ENCODE peak calls at places on chromosomes 7 and 10, in seven cellular contexts. One of them, this sample, is unnamed.

GRCh38 chr10:90968448-90969086 is 47.7 kb upstream of the ANKRD1 start:
- DNase-seq in neuronal stem cell: no peak
- DNase-seq in mesenchymal stem cell: peak
- DNase-seq in H9: no peak
- DNase-seq in IMR-90: peak
- DNase-seq in mesendoderm: no peak
- DNase-seq in trophoblast cell: peak
- DNase-seq in this sample: no peak

GRCh38 chr10:83959330-83959729 is 180.0 kb upstream of the GHITM start:
- DNase-seq in neuronal stem cell: no peak
- DNase-seq in mesenchymal stem cell: no peak
- DNase-seq in H9: no peak
- DNase-seq in IMR-90: no peak
- DNase-seq in mesendoderm: peak
- DNase-seq in trophoblast cell: no peak
- DNase-seq in this sample: no peak

GRCh38 chr7:137879357-137880158 is 32.8 kb upstream of the DGKI start:
- DNase-seq in neuronal stem cell: no peak
- DNase-seq in mesenchymal stem cell: no peak
- DNase-seq in H9: peak
- DNase-seq in IMR-90: peak
- DNase-seq in mesendoderm: peak
- DNase-seq in trophoblast cell: no peak
- DNase-seq in this sample: peak

GRCh38 chr7:36683695-36684357 is 40.5 kb downstream of the AOAH start:
- DNase-seq in neuronal stem cell: no peak
- DNase-seq in mesenchymal stem cell: no peak
- DNase-seq in H9: no peak
- DNase-seq in IMR-90: no peak
- DNase-seq in mesendoderm: no peak
- DNase-seq in trophoblast cell: peak
- DNase-seq in this sample: no peak

GRCh38 chr10:13585943-13586342 is 822 bp upstream of the PRPF18 start:
- DNase-seq in neuronal stem cell: no peak
- DNase-seq in mesenchymal stem cell: no peak
- DNase-seq in H9: no peak
- DNase-seq in IMR-90: no peak
- DNase-seq in mesendoderm: no peak
- DNase-seq in trophoblast cell: no peak
- DNase-seq in this sample: no peak

GRCh38 chr10:45001382-45002148 is 842 bp downstream of the ZNF22 start:
- DNase-seq in neuronal stem cell: no peak
- DNase-seq in mesenchymal stem cell: peak
- DNase-seq in H9: peak
- DNase-seq in IMR-90: peak
- DNase-seq in mesendoderm: peak
- DNase-seq in trophoblast cell: peak
- DNase-seq in this sample: no peak

GRCh38 chr10:69961168-69961863 is 91.3 kb upstream of the MACROH2A2 start:
- DNase-seq in neuronal stem cell: no peak
- DNase-seq in mesenchymal stem cell: peak
- DNase-seq in H9: peak
- DNase-seq in IMR-90: no peak
- DNase-seq in mesendoderm: peak
- DNase-seq in trophoblast cell: peak
- DNase-seq in this sample: no peak

GRCh38 chr7:1700536-1701333 is 30.7 kb downstream of the ELFN1 start:
- DNase-seq in neuronal stem cell: no peak
- DNase-seq in mesenchymal stem cell: no peak
- DNase-seq in H9: peak
- DNase-seq in IMR-90: no peak
- DNase-seq in mesendoderm: no peak
- DNase-seq in trophoblast cell: no peak
- DNase-seq in this sample: no peak

GRCh38 chr10:33703897-33704825 is 369.7 kb upstream of the NRP1 start:
- DNase-seq in neuronal stem cell: no peak
- DNase-seq in mesenchymal stem cell: no peak
- DNase-seq in H9: no peak
- DNase-seq in IMR-90: peak
- DNase-seq in mesendoderm: no peak
- DNase-seq in trophoblast cell: peak
- DNase-seq in this sample: no peak

GRCh38 chr7:139915864-139916716 is 87.0 kb downstream of the TBXAS1 start:
- DNase-seq in neuronal stem cell: no peak
- DNase-seq in mesenchymal stem cell: peak
- DNase-seq in H9: no peak
- DNase-seq in IMR-90: peak
- DNase-seq in mesendoderm: peak
- DNase-seq in trophoblast cell: peak
- DNase-seq in this sample: no peak

GRCh38 chr7:139915301-139915863 is 86.3 kb downstream of the TBXAS1 start:
- DNase-seq in neuronal stem cell: no peak
- DNase-seq in mesenchymal stem cell: no peak
- DNase-seq in H9: no peak
- DNase-seq in IMR-90: peak
- DNase-seq in mesendoderm: no peak
- DNase-seq in trophoblast cell: no peak
- DNase-seq in this sample: no peak

GRCh38 chr7:139918488-139918887 is 89.4 kb downstream of the TBXAS1 start:
- DNase-seq in neuronal stem cell: no peak
- DNase-seq in mesenchymal stem cell: peak
- DNase-seq in H9: no peak
- DNase-seq in IMR-90: no peak
- DNase-seq in mesendoderm: peak
- DNase-seq in trophoblast cell: no peak
- DNase-seq in this sample: no peak

GRCh38 chr7:139914861-139915300 is 85.8 kb downstream of the TBXAS1 start:
- DNase-seq in neuronal stem cell: no peak
- DNase-seq in mesenchymal stem cell: peak
- DNase-seq in H9: no peak
- DNase-seq in IMR-90: peak
- DNase-seq in mesendoderm: no peak
- DNase-seq in trophoblast cell: no peak
- DNase-seq in this sample: no peak

DNA sequence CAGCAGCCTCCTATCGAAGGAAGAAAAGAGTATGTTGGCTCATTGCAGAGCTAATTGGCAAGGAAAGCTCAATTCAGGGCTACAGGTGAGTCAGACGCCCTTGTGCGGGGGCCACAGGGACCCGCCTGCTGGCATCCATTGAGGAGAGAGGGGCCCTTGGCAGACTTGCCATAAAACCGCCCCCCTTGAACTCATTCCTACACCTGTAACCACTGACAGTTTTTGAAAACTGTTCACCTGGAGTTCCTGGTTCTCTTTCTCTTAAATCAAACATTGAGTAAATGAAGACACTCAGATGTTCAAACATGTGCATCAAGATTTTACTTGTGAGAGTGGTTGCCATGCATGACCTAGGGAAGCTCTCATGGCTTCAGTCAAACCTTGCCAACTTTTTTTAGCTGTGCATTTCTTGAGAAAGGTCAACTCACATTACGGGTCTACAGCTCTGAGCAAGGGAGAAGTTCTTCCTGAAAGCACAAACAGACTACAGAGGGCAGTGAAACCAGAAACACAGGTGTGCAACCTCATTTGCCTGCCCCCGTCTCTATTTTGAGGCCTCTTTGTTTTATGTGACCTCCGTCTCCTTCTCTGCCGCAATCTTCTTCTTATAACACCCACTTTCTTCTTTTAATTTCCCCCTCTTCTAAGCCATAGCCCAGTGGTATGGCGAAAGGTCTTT is 87.8 kb downstream of the TBXAS1 start:
- DNase-seq in neuronal stem cell: no peak
- DNase-seq in mesenchymal stem cell: no peak
- DNase-seq in H9: no peak
- DNase-seq in IMR-90: no peak
- DNase-seq in mesendoderm: no peak
- DNase-seq in trophoblast cell: no peak
- DNase-seq in this sample: no peak
- H3K9ac ChIP-seq in neuronal stem cell: no peak
- H3K9ac ChIP-seq in mesenchymal stem cell: no peak
- H3K9ac ChIP-seq in H9: no peak
- H3K9ac ChIP-seq in IMR-90: no peak
- H3K9ac ChIP-seq in mesendoderm: no peak
- H3K9ac ChIP-seq in trophoblast cell: no peak
- H3K9ac ChIP-seq in this sample: no peak

GRCh38 chr10:6493521-6494451 is 86.3 kb downstream of the PRKCQ start:
- DNase-seq in neuronal stem cell: no peak
- DNase-seq in mesenchymal stem cell: no peak
- DNase-seq in H9: no peak
- DNase-seq in IMR-90: peak
- DNase-seq in mesendoderm: peak
- DNase-seq in trophoblast cell: no peak
- DNase-seq in this sample: no peak

GRCh38 chr10:6487919-6488318 is 92.2 kb downstream of the PRKCQ start:
- DNase-seq in neuronal stem cell: no peak
- DNase-seq in mesenchymal stem cell: no peak
- DNase-seq in H9: no peak
- DNase-seq in IMR-90: no peak
- DNase-seq in mesendoderm: no peak
- DNase-seq in trophoblast cell: peak
- DNase-seq in this sample: no peak

GRCh38 chr10:6491841-6492609 is 88.1 kb downstream of the PRKCQ start:
- DNase-seq in neuronal stem cell: no peak
- DNase-seq in mesenchymal stem cell: no peak
- DNase-seq in H9: no peak
- DNase-seq in IMR-90: no peak
- DNase-seq in mesendoderm: peak
- DNase-seq in trophoblast cell: peak
- DNase-seq in this sample: no peak

GRCh38 chr10:6492896-6493295 is 87.2 kb downstream of the PRKCQ start:
- DNase-seq in neuronal stem cell: no peak
- DNase-seq in mesenchymal stem cell: no peak
- DNase-seq in H9: no peak
- DNase-seq in IMR-90: no peak
- DNase-seq in mesendoderm: no peak
- DNase-seq in trophoblast cell: no peak
- DNase-seq in this sample: no peak

GRCh38 chr10:6490594-6490993 is 89.5 kb downstream of the PRKCQ start:
- DNase-seq in neuronal stem cell: no peak
- DNase-seq in mesenchymal stem cell: no peak
- DNase-seq in H9: no peak
- DNase-seq in IMR-90: no peak
- DNase-seq in mesendoderm: no peak
- DNase-seq in trophoblast cell: no peak
- DNase-seq in this sample: no peak
- H3K18ac ChIP-seq in neuronal stem cell: no peak
- H3K18ac ChIP-seq in mesenchymal stem cell: no peak
- H3K18ac ChIP-seq in H9: no peak
- H3K18ac ChIP-seq in IMR-90: no peak
- H3K18ac ChIP-seq in mesendoderm: no peak
- H3K18ac ChIP-seq in trophoblast cell: no peak
- H3K18ac ChIP-seq in this sample: no peak

GRCh38 chr7:121618182-121618581 is 222.1 kb upstream of the FAM3C start:
- DNase-seq in neuronal stem cell: no peak
- DNase-seq in mesenchymal stem cell: no peak
- DNase-seq in H9: no peak
- DNase-seq in IMR-90: no peak
- DNase-seq in mesendoderm: no peak
- DNase-seq in trophoblast cell: no peak
- DNase-seq in this sample: no peak

GRCh38 chr7:121620206-121620605 is 224.1 kb upstream of the FAM3C start:
- DNase-seq in neuronal stem cell: no peak
- DNase-seq in mesenchymal stem cell: no peak
- DNase-seq in H9: no peak
- DNase-seq in IMR-90: no peak
- DNase-seq in mesendoderm: no peak
- DNase-seq in trophoblast cell: peak
- DNase-seq in this sample: no peak

GRCh38 chr7:121623130-121623872 is 227.2 kb upstream of the FAM3C start:
- DNase-seq in neuronal stem cell: no peak
- DNase-seq in mesenchymal stem cell: peak
- DNase-seq in H9: no peak
- DNase-seq in IMR-90: no peak
- DNase-seq in mesendoderm: no peak
- DNase-seq in trophoblast cell: peak
- DNase-seq in this sample: no peak

GRCh38 chr7:121621947-121622346 is 225.8 kb upstream of the FAM3C start:
- DNase-seq in neuronal stem cell: no peak
- DNase-seq in mesenchymal stem cell: no peak
- DNase-seq in H9: no peak
- DNase-seq in IMR-90: no peak
- DNase-seq in mesendoderm: no peak
- DNase-seq in trophoblast cell: peak
- DNase-seq in this sample: no peak

GRCh38 chr7:121620953-121621606 is 225.0 kb upstream of the FAM3C start:
- DNase-seq in neuronal stem cell: peak
- DNase-seq in mesenchymal stem cell: no peak
- DNase-seq in H9: peak
- DNase-seq in IMR-90: no peak
- DNase-seq in mesendoderm: peak
- DNase-seq in trophoblast cell: peak
- DNase-seq in this sample: peak
- H3K9ac ChIP-seq in neuronal stem cell: no peak
- H3K9ac ChIP-seq in mesenchymal stem cell: no peak
- H3K9ac ChIP-seq in H9: no peak
- H3K9ac ChIP-seq in IMR-90: no peak
- H3K9ac ChIP-seq in mesendoderm: no peak
- H3K9ac ChIP-seq in trophoblast cell: no peak
- H3K9ac ChIP-seq in this sample: peak

DNA sequence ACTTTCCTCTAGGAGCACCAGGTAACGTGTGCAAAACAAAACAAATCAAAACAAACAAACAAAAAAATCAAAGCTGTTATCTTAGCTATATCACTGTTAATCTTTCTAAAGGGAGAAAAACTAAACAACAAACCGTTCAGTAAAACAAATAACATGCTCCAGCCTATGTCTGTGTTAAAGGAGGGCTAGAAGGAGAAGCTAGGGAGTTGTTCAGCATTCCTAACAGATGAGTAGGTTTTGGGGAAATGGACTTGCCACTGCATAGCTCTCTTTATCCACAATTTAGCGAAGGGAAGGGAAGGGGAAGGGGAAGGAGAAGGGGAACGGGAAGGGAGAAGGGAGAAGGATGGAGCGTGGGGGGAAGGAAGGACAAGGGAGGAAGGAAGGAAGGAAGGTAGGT is 134.2 kb upstream of the AKR1E2 start:
- DNase-seq in neuronal stem cell: no peak
- DNase-seq in mesenchymal stem cell: peak
- DNase-seq in H9: no peak
- DNase-seq in IMR-90: peak
- DNase-seq in mesendoderm: peak
- DNase-seq in trophoblast cell: peak
- DNase-seq in this sample: no peak
- H3K18ac ChIP-seq in neuronal stem cell: no peak
- H3K18ac ChIP-seq in mesenchymal stem cell: peak
- H3K18ac ChIP-seq in H9: no peak
- H3K18ac ChIP-seq in IMR-90: peak
- H3K18ac ChIP-seq in mesendoderm: no peak
- H3K18ac ChIP-seq in trophoblast cell: no peak
- H3K18ac ChIP-seq in this sample: no peak

DNA sequence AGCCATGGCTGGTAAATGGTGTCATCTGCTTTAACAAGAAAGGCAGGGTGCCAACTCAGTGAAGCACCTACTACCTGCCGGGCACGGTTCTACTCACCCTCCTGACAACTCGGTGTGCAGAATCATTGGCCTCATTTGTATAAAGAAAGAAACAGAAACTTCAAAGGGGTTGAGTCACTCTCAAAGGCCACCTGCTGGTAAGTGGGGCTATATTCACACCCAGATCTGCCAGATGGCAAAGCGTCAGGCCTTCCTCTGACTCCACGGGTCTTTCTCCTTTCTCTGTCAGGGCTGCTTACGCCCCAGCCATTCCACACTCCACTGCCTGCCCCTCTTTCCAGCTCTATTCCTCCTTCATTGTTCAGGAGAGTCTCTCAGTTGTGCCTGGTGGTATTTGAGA is 309.2 kb downstream of the GFRA1 start:
- DNase-seq in neuronal stem cell: no peak
- DNase-seq in mesenchymal stem cell: peak
- DNase-seq in H9: no peak
- DNase-seq in IMR-90: peak
- DNase-seq in mesendoderm: peak
- DNase-seq in trophoblast cell: no peak
- DNase-seq in this sample: no peak
- H3K9ac ChIP-seq in neuronal stem cell: no peak
- H3K9ac ChIP-seq in mesenchymal stem cell: no peak
- H3K9ac ChIP-seq in H9: no peak
- H3K9ac ChIP-seq in IMR-90: no peak
- H3K9ac ChIP-seq in mesendoderm: no peak
- H3K9ac ChIP-seq in trophoblast cell: no peak
- H3K9ac ChIP-seq in this sample: no peak